ENCODE peak calls at places on chromosomes 5 and 9, in four cellular contexts. V is mammary epithelial cell, Z is sigmoid colon, C is breast epithelium. D is an unnamed sample. For H3K4me1, the result is how much of the 10 kb centered on the place peaks cover.

GRCh38 chr9:125966959-125967711 is 220.0 kb downstream of the PBX3 start:
- DNase-seq in V (no peak), Z (no peak), C (no peak), D (no peak)

GRCh38 chr5:98320317-98320716 is 453.1 kb upstream of the RGMB start:
- DNase-seq in V (peak), Z (no peak), C (no peak), D (no peak)

GRCh38 chr9:289121-289520 is 74.5 kb downstream of the DOCK8 start:
- DNase-seq in V (no peak), Z (no peak), C (no peak), D (no peak)

GRCh38 chr5:67032921-67033664 is 163.5 kb downstream of the CD180 start:
- DNase-seq in V (no peak), Z (no peak), C (no peak), D (no peak)

GRCh38 chr9:110276827-110277226 is 20.5 kb upstream of the TXN start:
- DNase-seq in V (no peak), Z (no peak), C (no peak), D (no peak)

GRCh38 chr5:56148453-56148971 is 84.6 kb downstream of the ANKRD55 start:
- DNase-seq in V (no peak), Z (no peak), C (no peak), D (no peak)

GRCh38 chr9:137745541-137745991 is 126.8 kb downstream of the EHMT1 start:
- DNase-seq in V (peak), Z (no peak), C (no peak), D (peak)

GRCh38 chr5:132816554-132816953 is 3.5 kb downstream of the SOWAHA start:
- DNase-seq in V (no peak), Z (no peak), C (no peak), D (no peak)

GRCh38 chr9:127323393-127323792 is 58.8 kb downstream of the GARNL3 start:
- DNase-seq in V (no peak), Z (no peak), C (no peak), D (no peak)

GRCh38 chr5:170782438-170782837 is 1.1 kb upstream of the GABRP start:
- DNase-seq in V (no peak), Z (no peak), C (no peak), D (no peak)

GRCh38 chr5:65651144-65651543 is 26.3 kb downstream of the SHLD3 start:
- DNase-seq in V (no peak), Z (no peak), C (no peak), D (no peak)

GRCh38 chr5:96567188-96567587 is 95.0 kb upstream of the CAST start:
- DNase-seq in V (peak), Z (no peak), C (no peak), D (no peak)

GRCh38 chr5:174242573-174242972 is 197.1 kb downstream of the NSG2 start:
- DNase-seq in V (no peak), Z (no peak), C (no peak), D (no peak)

GRCh38 chr9:127033784-127034183 is 88.7 kb downstream of the ANGPTL2 start:
- DNase-seq in V (no peak), Z (no peak), C (no peak), D (no peak)

GRCh38 chr5:61817472-61818326 is 485.6 kb downstream of the ZSWIM6 start:
- DNase-seq in V (peak), Z (no peak), C (no peak), D (no peak)

GRCh38 chr9:130606887-130607582 is 27.7 kb downstream of the FUBP3 start:
- DNase-seq in V (no peak), Z (no peak), C (no peak), D (no peak)

GRCh38 chr5:53378590-53379247 is 101.7 kb upstream of the FST start:
- DNase-seq in V (peak), Z (no peak), C (no peak), D (no peak)

GRCh38 chr9:38119570-38119969 is 50.5 kb upstream of the SHB start:
- DNase-seq in V (no peak), Z (no peak), C (no peak), D (no peak)

DNA sequence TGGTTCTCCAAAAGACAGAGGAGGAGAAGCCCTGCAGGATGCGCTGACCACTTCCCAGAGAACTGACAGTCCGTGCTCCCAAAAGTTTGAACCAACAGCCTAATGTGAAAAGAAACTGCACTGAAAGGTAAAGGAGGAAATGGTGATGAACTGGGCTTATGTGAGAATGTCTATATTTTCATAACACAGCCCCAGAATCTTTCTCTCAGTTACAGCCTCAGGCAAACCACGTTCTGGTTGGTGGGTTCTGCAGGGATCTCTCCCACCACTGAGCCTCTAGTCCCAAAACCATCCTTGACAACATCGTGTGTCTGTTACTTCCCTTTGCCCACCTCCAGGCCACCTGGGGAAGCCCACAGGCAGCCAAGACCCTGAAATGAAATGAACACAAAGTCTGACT is 23.9 kb downstream of the SPARC start:
- DNase-seq in V (no peak), Z (no peak), C (no peak), D (no peak)
- H3K4me1 ChIP-seq in V (under half), Z (half or more), C (under half), D (under half)

DNA sequence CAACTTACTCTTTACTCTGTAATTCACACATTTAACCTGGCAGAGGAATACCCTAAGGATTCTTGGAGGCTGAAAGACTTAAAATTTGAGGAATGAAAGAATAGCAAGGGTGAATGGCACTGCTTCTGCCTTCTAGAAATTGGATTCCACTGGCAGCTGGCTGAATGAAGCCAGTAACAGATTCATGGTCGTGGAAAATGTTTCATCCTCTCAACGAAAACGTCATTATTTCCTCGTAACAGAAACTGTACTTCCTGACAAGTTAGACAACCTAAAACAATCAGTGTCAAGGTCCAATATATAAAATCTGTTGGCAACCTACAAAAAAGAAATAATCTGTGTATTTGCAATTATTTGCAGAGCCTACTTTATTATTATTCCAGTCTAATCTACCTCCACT is 39.7 kb downstream of the BNC2 start:
- DNase-seq in V (no peak), Z (no peak), C (no peak), D (no peak)
- H3K4me1 ChIP-seq in V (under half), Z (half or more), C (under half), D (under half)

GRCh38 chr9:117400131-117400530 is 14.7 kb downstream of the ASTN2 start:
- DNase-seq in V (no peak), Z (no peak), C (no peak), D (no peak)

GRCh38 chr9:117392992-117393391 is 21.9 kb downstream of the ASTN2 start:
- DNase-seq in V (no peak), Z (no peak), C (no peak), D (no peak)

DNA sequence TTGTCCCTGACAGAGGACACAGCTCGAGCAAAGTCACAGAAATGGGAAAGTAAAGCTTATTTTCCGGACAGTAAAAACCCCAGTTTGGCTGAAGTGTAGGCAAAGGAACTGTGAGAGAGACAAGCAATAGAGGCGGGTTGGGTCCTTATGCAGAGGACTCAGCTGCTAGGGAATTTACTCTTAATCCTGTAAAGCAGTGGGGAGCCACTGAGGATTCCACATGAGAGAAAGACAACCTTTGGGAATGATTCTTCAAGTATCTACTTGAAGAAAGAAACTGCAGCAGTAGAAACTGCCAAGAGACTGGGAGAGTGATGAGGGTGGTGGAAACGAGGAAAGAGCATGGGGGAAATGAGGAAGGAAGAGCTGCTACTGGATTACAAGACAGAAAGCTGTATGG is 20.2 kb downstream of the ASTN2 start:
- DNase-seq in V (no peak), Z (no peak), C (no peak), D (no peak)
- H3K4me1 ChIP-seq in V (under half), Z (under half), C (under half), D (under half)

GRCh38 chr9:101791938-101792337 is 53.5 kb upstream of the GRIN3A start:
- DNase-seq in V (peak), Z (no peak), C (no peak), D (no peak)
- H3K4me1 ChIP-seq in V (under half), Z (under half), C (under half), D (under half)

GRCh38 chr5:2757563-2758311 is 6.3 kb upstream of the IRX2 start:
- DNase-seq in V (peak), Z (no peak), C (peak), D (no peak)
- H3K4me1 ChIP-seq in V (half or more), Z (under half), C (under half), D (under half)

DNA sequence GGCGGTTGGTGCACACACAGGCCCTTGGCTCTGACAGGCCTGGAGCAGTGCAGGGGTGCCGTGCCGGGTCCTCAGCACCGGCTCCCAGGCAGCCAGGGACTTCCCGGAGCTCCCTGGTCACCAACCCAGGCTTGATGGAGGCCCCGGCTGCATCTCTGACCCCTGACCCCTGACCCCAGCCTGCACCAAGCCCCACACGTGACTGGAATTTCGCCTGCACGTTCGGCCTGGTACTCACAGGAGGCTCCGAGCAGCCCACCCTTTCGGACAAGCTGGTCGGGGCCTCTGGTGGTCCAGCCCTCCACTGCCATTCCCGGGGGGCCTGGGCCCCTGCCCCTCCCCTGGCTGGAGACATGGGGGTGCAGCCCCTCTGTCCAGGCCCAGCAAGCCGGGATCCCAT is 25.4 kb upstream of the UBAC1 start:
- DNase-seq in V (no peak), Z (no peak), C (no peak), D (no peak)
- H3K4me1 ChIP-seq in V (under half), Z (under half), C (under half), D (under half)

GRCh38 chr9:121738391-121738790 is 87.0 kb downstream of the DAB2IP start:
- DNase-seq in V (no peak), Z (no peak), C (no peak), D (no peak)

GRCh38 chr9:121738969-121739368 is 87.5 kb downstream of the DAB2IP start:
- DNase-seq in V (no peak), Z (no peak), C (no peak), D (no peak)

GRCh38 chr9:121736147-121736721 is 84.8 kb downstream of the DAB2IP start:
- DNase-seq in V (no peak), Z (peak), C (peak), D (peak)

GRCh38 chr9:121736964-121737462 is 85.6 kb downstream of the DAB2IP start:
- DNase-seq in V (no peak), Z (no peak), C (peak), D (no peak)

DNA sequence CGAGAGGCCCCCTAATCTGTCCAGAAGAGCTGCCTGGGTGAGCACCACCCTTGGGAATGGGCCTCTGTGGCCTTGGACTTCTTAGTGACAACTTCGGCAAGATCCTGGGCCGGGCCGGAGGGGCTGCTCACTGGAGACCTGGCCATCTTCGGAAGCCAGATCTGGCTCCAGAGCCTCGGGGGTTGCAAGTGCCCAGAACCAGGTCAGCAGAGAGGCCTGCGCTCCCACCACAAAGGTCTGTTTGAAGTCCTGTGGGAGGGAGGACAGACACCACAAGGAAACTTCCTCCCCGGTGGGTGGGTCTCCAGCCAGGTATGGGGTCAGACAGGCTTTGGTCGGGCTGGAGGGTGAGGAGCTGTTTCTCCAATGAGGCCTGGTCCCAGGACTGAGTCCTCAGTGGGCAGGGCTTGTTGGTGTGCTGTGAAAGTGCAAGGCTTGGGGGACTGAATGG is 86.1 kb downstream of the DAB2IP start:
- DNase-seq in V (no peak), Z (no peak), C (no peak), D (no peak)
- H3K4me1 ChIP-seq in V (half or more), Z (half or more), C (under half), D (half or more)